ENCODE peak calls at places on chromosomes 16 and 17, in five cellular contexts. One of them, this sample, is unnamed.

GRCh38 chr17:77365584-77366186 is 224.9 kb downstream of the SEC14L1 start:
- DNase-seq in C1 segment of cervical spinal cord: no peak
- DNase-seq in kidney epithelial cell: peak
- DNase-seq in GM19239: no peak
- DNase-seq in RWPE2: no peak
- DNase-seq in this sample: peak

GRCh38 chr16:149024-149675 is 3.3 kb upstream of the HBZ start:
- DNase-seq in kidney epithelial cell: no peak
- DNase-seq in RWPE2: no peak
- DNase-seq in GM19239: no peak
- DNase-seq in C1 segment of cervical spinal cord: no peak
- DNase-seq in this sample: peak

GRCh38 chr17:2865228-2865627 is 69.0 kb downstream of the RAP1GAP2 start:
- DNase-seq in C1 segment of cervical spinal cord: no peak
- DNase-seq in RWPE2: no peak
- DNase-seq in kidney epithelial cell: no peak
- DNase-seq in GM19239: no peak
- DNase-seq in this sample: no peak

GRCh38 chr16:9225527-9226316 is 134.3 kb downstream of the HAPSTR1 start:
- DNase-seq in kidney epithelial cell: no peak
- DNase-seq in GM19239: no peak
- DNase-seq in C1 segment of cervical spinal cord: peak
- DNase-seq in RWPE2: no peak
- DNase-seq in this sample: no peak

GRCh38 chr17:9880582-9880999 is 24.5 kb downstream of the RCVRN start:
- DNase-seq in RWPE2: no peak
- DNase-seq in C1 segment of cervical spinal cord: no peak
- DNase-seq in kidney epithelial cell: peak
- DNase-seq in GM19239: no peak
- DNase-seq in this sample: peak

GRCh38 chr16:50862818-50863672 is 121.2 kb downstream of the CYLD start:
- DNase-seq in C1 segment of cervical spinal cord: peak
- DNase-seq in kidney epithelial cell: no peak
- DNase-seq in RWPE2: no peak
- DNase-seq in GM19239: no peak
- DNase-seq in this sample: no peak

GRCh38 chr16:1981398-1981836 is at the start of gene NOXO1:
- DNase-seq in C1 segment of cervical spinal cord: no peak
- DNase-seq in RWPE2: no peak
- DNase-seq in kidney epithelial cell: no peak
- DNase-seq in GM19239: no peak
- DNase-seq in this sample: no peak

GRCh38 chr17:34981538-34982241 is 1.4 kb downstream of the LIG3 start:
- DNase-seq in RWPE2: no peak
- DNase-seq in kidney epithelial cell: no peak
- DNase-seq in C1 segment of cervical spinal cord: no peak
- DNase-seq in GM19239: no peak
- DNase-seq in this sample: peak

GRCh38 chr17:21165922-21166598 is 39.3 kb downstream of the DHRS7B start:
- DNase-seq in GM19239: no peak
- DNase-seq in C1 segment of cervical spinal cord: no peak
- DNase-seq in kidney epithelial cell: no peak
- DNase-seq in RWPE2: no peak
- DNase-seq in this sample: no peak

GRCh38 chr17:80596760-80597608 is 52.3 kb downstream of the RPTOR start:
- DNase-seq in RWPE2: no peak
- DNase-seq in C1 segment of cervical spinal cord: no peak
- DNase-seq in GM19239: no peak
- DNase-seq in kidney epithelial cell: no peak
- DNase-seq in this sample: peak

GRCh38 chr17:9162275-9162985 is 141.1 kb downstream of the NTN1 start:
- DNase-seq in C1 segment of cervical spinal cord: no peak
- DNase-seq in GM19239: no peak
- DNase-seq in kidney epithelial cell: no peak
- DNase-seq in RWPE2: no peak
- DNase-seq in this sample: no peak

GRCh38 chr17:37067555-37068111 is 118.9 kb downstream of the AATF start:
- DNase-seq in kidney epithelial cell: peak
- DNase-seq in C1 segment of cervical spinal cord: no peak
- DNase-seq in GM19239: no peak
- DNase-seq in RWPE2: no peak
- DNase-seq in this sample: peak

GRCh38 chr16:83305092-83305491 is 502.7 kb upstream of the HSBP1 start:
- DNase-seq in GM19239: no peak
- DNase-seq in kidney epithelial cell: peak
- DNase-seq in RWPE2: no peak
- DNase-seq in C1 segment of cervical spinal cord: no peak
- DNase-seq in this sample: peak

GRCh38 chr16:85479972-85480726 is 133.0 kb upstream of the GSE1 start:
- DNase-seq in C1 segment of cervical spinal cord: no peak
- DNase-seq in GM19239: no peak
- DNase-seq in kidney epithelial cell: no peak
- DNase-seq in RWPE2: no peak
- DNase-seq in this sample: no peak

GRCh38 chr16:30122621-30123160 is 329 bp downstream of the MAPK3 start:
- DNase-seq in RWPE2: no peak
- DNase-seq in kidney epithelial cell: no peak
- DNase-seq in C1 segment of cervical spinal cord: no peak
- DNase-seq in GM19239: no peak
- DNase-seq in this sample: no peak

GRCh38 chr17:7479389-7480192 is at the start of gene ZBTB4:
- DNase-seq in kidney epithelial cell: no peak
- DNase-seq in RWPE2: no peak
- DNase-seq in C1 segment of cervical spinal cord: peak
- DNase-seq in GM19239: peak
- DNase-seq in this sample: peak

GRCh38 chr16:62899737-62900136 is 863.5 kb upstream of the CDH8 start:
- DNase-seq in kidney epithelial cell: no peak
- DNase-seq in C1 segment of cervical spinal cord: no peak
- DNase-seq in RWPE2: no peak
- DNase-seq in GM19239: no peak
- DNase-seq in this sample: no peak

GRCh38 chr16:88922114-88922825 is 54.7 kb downstream of the CBFA2T3 start:
- DNase-seq in RWPE2: no peak
- DNase-seq in kidney epithelial cell: no peak
- DNase-seq in C1 segment of cervical spinal cord: no peak
- DNase-seq in GM19239: no peak
- DNase-seq in this sample: peak

GRCh38 chr17:38512473-38513058 is 84.3 kb downstream of the ARHGAP23 start:
- DNase-seq in kidney epithelial cell: no peak
- DNase-seq in C1 segment of cervical spinal cord: no peak
- DNase-seq in RWPE2: no peak
- DNase-seq in GM19239: no peak
- DNase-seq in this sample: no peak

GRCh38 chr16:86901483-86901882 is 323.1 kb downstream of the FOXL1 start:
- DNase-seq in GM19239: no peak
- DNase-seq in C1 segment of cervical spinal cord: no peak
- DNase-seq in kidney epithelial cell: peak
- DNase-seq in RWPE2: no peak
- DNase-seq in this sample: peak

GRCh38 chr16:48511071-48511540 is 98.9 kb downstream of the N4BP1 start:
- DNase-seq in RWPE2: peak
- DNase-seq in kidney epithelial cell: no peak
- DNase-seq in C1 segment of cervical spinal cord: no peak
- DNase-seq in GM19239: no peak
- DNase-seq in this sample: peak